ENCODE peak calls at places on chromosomes 1 and 21, in ten cellular contexts. J, K, D, A, G, Z, Y, M, W and B are unnamed samples.

GRCh38 chr1:4052657-4053056 is 152.6 kb upstream of the C1orf174 start:
- DNase-seq in W (no peak), Z (no peak), Y (no peak), G (no peak), M (no peak), J (no peak), K (no peak), D (no peak), A (no peak), B (no peak)

GRCh38 chr1:121519042-121519755 is 334.4 kb downstream of the SRGAP2C start:
- DNase-seq in Y (peak), G (peak), J (peak), W (no peak), K (peak), A (peak), D (peak), M (peak), Z (peak), B (no peak)

GRCh38 chr1:37741130-37741529 is 23.8 kb downstream of the EPHA10 start:
- DNase-seq in M (peak), W (no peak), G (no peak), K (no peak), A (no peak), Y (no peak), D (no peak), Z (no peak), J (no peak), B (no peak)

GRCh38 chr21:33754493-33754892 is 112.2 kb downstream of the ITSN1 start:
- DNase-seq in M (peak), G (no peak), Z (no peak), Y (no peak), A (peak), J (no peak), D (no peak), K (no peak), W (no peak), B (no peak)

GRCh38 chr1:77025599-77025998 is 158.3 kb downstream of the ST6GALNAC5 start:
- DNase-seq in M (no peak), A (no peak), Y (no peak), K (no peak), J (no peak), W (no peak), G (no peak), D (no peak), Z (no peak), B (no peak)

GRCh38 chr21:39022901-39023693 is 160.2 kb downstream of the PSMG1 start:
- DNase-seq in G (peak), J (no peak), W (no peak), D (peak), Z (no peak), A (peak), Y (no peak), M (peak), K (peak), B (no peak)

GRCh38 chr1:232555581-232556189 is 74.2 kb downstream of the SIPA1L2 start:
- DNase-seq in G (no peak), J (no peak), A (no peak), D (no peak), M (no peak), Z (no peak), Y (peak), K (no peak), W (no peak), B (no peak)

GRCh38 chr1:119594386-119594785 is 53.7 kb downstream of the ZNF697 start:
- DNase-seq in W (no peak), Y (peak), G (peak), M (no peak), D (no peak), J (no peak), K (no peak), A (no peak), Z (no peak), B (no peak)

GRCh38 chr1:224052767-224053166 is 61.1 kb upstream of the FBXO28 start:
- DNase-seq in M (no peak), Z (no peak), Y (peak), J (no peak), A (no peak), D (no peak), K (no peak), W (no peak), G (peak), B (no peak)

GRCh38 chr1:241742084-241742483 is 90.0 kb downstream of the WDR64 start:
- DNase-seq in Y (no peak), A (no peak), K (no peak), Z (no peak), D (no peak), M (no peak), W (no peak), G (no peak), J (no peak), B (no peak)

GRCh38 chr1:161987303-161987702 is 36.4 kb downstream of the OLFML2B start:
- DNase-seq in J (no peak), K (no peak), Z (no peak), Y (no peak), W (no peak), A (no peak), M (no peak), G (peak), D (no peak), B (no peak)

GRCh38 chr1:23909412-23909811 is 3.8 kb downstream of the CNR2 start:
- DNase-seq in D (no peak), Y (no peak), A (no peak), M (no peak), J (no peak), K (no peak), Z (peak), W (peak), G (no peak), B (no peak)
- TF ChIP-seq CTCF in D (no peak), Y (no peak), A (no peak), M (no peak), J (no peak), K (no peak), Z (no peak), W (no peak), G (no peak), B (no peak)

GRCh38 chr1:160207118-160207650 is 2.0 kb downstream of the PEA15 start:
- DNase-seq in K (no peak), J (no peak), G (no peak), Y (no peak), A (no peak), D (no peak), Z (no peak), W (no peak), M (no peak), B (no peak)
- H3K4me3 ChIP-seq in K (no peak), J (no peak), G (peak), Y (peak), A (no peak), D (no peak), Z (no peak), W (peak), M (no peak), B (peak)

GRCh38 chr1:145729196-145729595 is 9.9 kb downstream of the CD160 start:
- DNase-seq in J (no peak), D (no peak), A (no peak), W (no peak), Z (no peak), K (no peak), G (peak), Y (no peak), M (no peak), B (no peak)
- TF ChIP-seq CTCF in J (no peak), D (no peak), A (no peak), W (no peak), Z (no peak), K (no peak), G (no peak), Y (no peak), M (no peak), B (no peak)

GRCh38 chr1:212609701-212610574 is 1.4 kb downstream of the ATF3 start:
- DNase-seq in G (peak), J (no peak), W (no peak), K (no peak), Y (no peak), D (no peak), A (no peak), Z (no peak), M (peak), B (no peak)

GRCh38 chr1:212612251-212612961 is 3.8 kb downstream of the ATF3 start:
- DNase-seq in G (no peak), D (no peak), Y (no peak), A (no peak), Z (no peak), J (no peak), M (no peak), K (no peak), W (no peak), B (no peak)

GRCh38 chr1:212610575-212610967 is 2.0 kb downstream of the ATF3 start:
- DNase-seq in W (no peak), D (no peak), Y (no peak), Z (no peak), A (no peak), J (no peak), G (no peak), K (no peak), M (no peak), B (no peak)

GRCh38 chr1:212608956-212609700 is 567 bp downstream of the ATF3 start:
- DNase-seq in K (peak), G (peak), D (peak), M (peak), W (peak), Y (no peak), A (peak), Z (peak), J (peak), B (no peak)

GRCh38 chr1:212611000-212611636 is 2.6 kb downstream of the ATF3 start:
- DNase-seq in Z (no peak), M (no peak), D (no peak), A (no peak), Y (no peak), J (no peak), W (no peak), G (no peak), K (no peak), B (no peak)
- H3K4me3 ChIP-seq in Z (no peak), M (no peak), D (no peak), A (no peak), Y (no peak), J (no peak), W (no peak), G (no peak), K (peak), B (no peak)

GRCh38 chr1:72284398-72285073 is 2.2 kb upstream of the NEGR1 start:
- DNase-seq in G (peak), Z (no peak), K (peak), W (peak), D (peak), J (peak), A (peak), M (peak), Y (peak), B (peak)
- TF ChIP-seq CTCF in G (peak), Z (no peak), K (no peak), W (no peak), D (no peak), J (peak), A (no peak), M (no peak), Y (no peak), B (peak)

DNA sequence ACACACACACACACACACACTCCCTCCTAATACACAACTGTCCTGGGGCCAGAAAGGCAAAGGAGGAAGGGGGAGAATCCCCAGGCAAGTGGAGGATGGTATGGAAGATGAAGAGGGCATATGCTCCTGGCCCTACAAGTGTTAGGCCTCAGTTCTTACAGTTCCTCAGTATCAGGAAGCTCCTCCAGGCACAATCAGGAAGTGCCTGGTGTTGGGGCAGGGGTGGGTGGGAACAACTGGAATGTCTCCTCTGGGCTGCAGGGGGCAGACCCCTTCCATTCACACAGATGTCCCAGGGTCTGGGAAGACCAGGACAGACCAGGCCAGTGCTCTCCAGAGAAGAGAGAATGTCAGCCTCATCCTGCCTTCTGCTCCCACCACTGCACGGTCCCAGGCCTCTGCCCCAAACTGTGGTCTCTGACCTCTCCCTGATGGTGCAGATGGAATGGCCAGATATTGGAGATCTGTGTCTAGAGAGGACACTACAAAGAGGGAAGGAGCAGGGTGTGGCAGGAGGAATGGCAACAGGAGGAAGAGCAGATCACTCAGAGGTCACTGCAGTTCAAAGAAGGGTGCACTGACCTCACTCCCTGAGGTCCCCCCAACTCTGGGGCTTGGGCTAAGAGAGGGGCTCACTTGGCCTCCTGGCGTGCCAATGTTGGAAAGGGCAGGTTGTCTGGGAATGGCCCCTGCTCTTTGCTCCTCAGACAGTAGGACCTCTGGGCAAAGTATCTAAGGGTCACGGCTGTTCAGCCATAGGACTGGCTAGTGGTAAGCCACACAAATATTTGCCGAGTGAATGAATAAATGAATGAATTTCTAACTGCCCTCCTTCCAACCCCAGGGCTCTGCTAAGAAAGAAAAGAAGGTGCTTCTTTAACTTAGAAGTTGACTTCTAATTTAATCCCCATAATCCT is 2.5 kb upstream of the DENND2D start:
- DNase-seq in M (no peak), D (no peak), Y (no peak), A (no peak), W (peak), J (no peak), Z (no peak), G (no peak), K (no peak), B (no peak)
- H3K4me3 ChIP-seq in M (no peak), D (peak), Y (no peak), A (peak), W (peak), J (no peak), Z (peak), G (no peak), K (peak), B (no peak)

GRCh38 chr1:109877320-109877771 is 33.3 kb upstream of the CSF1 start:
- DNase-seq in D (peak), Y (peak), M (peak), K (peak), A (peak), G (peak), Z (no peak), J (no peak), W (no peak), B (peak)
- TF ChIP-seq CTCF in D (peak), Y (peak), M (peak), K (peak), A (no peak), G (peak), Z (no peak), J (no peak), W (no peak), B (peak)

GRCh38 chr1:203309115-203309429 is 3.8 kb downstream of the BTG2 start:
- DNase-seq in D (no peak), A (no peak), Z (no peak), Y (no peak), M (no peak), G (no peak), W (no peak), K (no peak), J (no peak), B (no peak)
- H3K4me3 ChIP-seq in D (peak), A (no peak), Z (peak), Y (no peak), M (no peak), G (peak), W (peak), K (peak), J (no peak), B (peak)

GRCh38 chr1:152107289-152107983 is 7.8 kb downstream of the TCHH start:
- DNase-seq in G (no peak), A (no peak), K (peak), M (peak), Y (peak), Z (no peak), W (peak), D (no peak), J (no peak), B (no peak)

GRCh38 chr1:152109998-152110294 is 5.3 kb downstream of the TCHH start:
- DNase-seq in G (no peak), A (no peak), Z (no peak), M (no peak), Y (no peak), J (no peak), W (no peak), D (no peak), K (no peak), B (no peak)

GRCh38 chr1:152108899-152109222 is 6.4 kb downstream of the TCHH start:
- DNase-seq in Y (no peak), J (no peak), W (no peak), M (no peak), A (peak), D (no peak), Z (no peak), G (no peak), K (no peak), B (no peak)

GRCh38 chr1:152109231-152109997 is 5.8 kb downstream of the TCHH start:
- DNase-seq in W (no peak), G (peak), Z (no peak), Y (peak), A (no peak), D (no peak), K (no peak), M (no peak), J (no peak), B (no peak)

GRCh38 chr1:152107984-152108898 is 7.0 kb downstream of the TCHH start:
- DNase-seq in A (peak), Y (peak), M (peak), Z (no peak), J (no peak), W (peak), G (peak), K (peak), D (no peak), B (no peak)
- TF ChIP-seq CTCF in A (no peak), Y (no peak), M (no peak), Z (no peak), J (no peak), W (no peak), G (no peak), K (no peak), D (no peak), B (no peak)